ENCODE peak calls at places on chromosomes 4 and X, in seven cellular contexts. One of them, this sample, is unnamed.

GRCh38 chr4:153790962-153791551 is 2.2 kb upstream of the SFRP2 start:
- DNase-seq in kidney tubule cell: peak
- DNase-seq in A549: no peak
- DNase-seq in astrocyte: no peak
- DNase-seq in GM20000: peak
- DNase-seq in left ventricle myocardium inferior: no peak
- DNase-seq in fibroblast of the conjunctiva: no peak
- DNase-seq in this sample: no peak

GRCh38 chr4:168511780-168512467 is 15.1 kb downstream of the PALLD start:
- DNase-seq in left ventricle myocardium inferior: no peak
- DNase-seq in GM20000: no peak
- DNase-seq in fibroblast of the conjunctiva: no peak
- DNase-seq in astrocyte: no peak
- DNase-seq in A549: no peak
- DNase-seq in kidney tubule cell: no peak
- DNase-seq in this sample: peak

GRCh38 chrX:134780908-134781307 is 122.6 kb upstream of the PLAC1 start:
- DNase-seq in left ventricle myocardium inferior: no peak
- DNase-seq in fibroblast of the conjunctiva: no peak
- DNase-seq in kidney tubule cell: no peak
- DNase-seq in GM20000: no peak
- DNase-seq in A549: no peak
- DNase-seq in astrocyte: no peak
- DNase-seq in this sample: no peak

GRCh38 chr4:13537011-13537831 is 7.1 kb downstream of the NKX3-2 start:
- DNase-seq in left ventricle myocardium inferior: no peak
- DNase-seq in fibroblast of the conjunctiva: no peak
- DNase-seq in astrocyte: no peak
- DNase-seq in GM20000: peak
- DNase-seq in kidney tubule cell: no peak
- DNase-seq in A549: no peak
- DNase-seq in this sample: no peak

GRCh38 chr4:180542445-180543100 is 1700.6 kb upstream of the TENM3 start:
- DNase-seq in left ventricle myocardium inferior: no peak
- DNase-seq in astrocyte: peak
- DNase-seq in fibroblast of the conjunctiva: peak
- DNase-seq in GM20000: no peak
- DNase-seq in kidney tubule cell: peak
- DNase-seq in A549: no peak
- DNase-seq in this sample: no peak

GRCh38 chr4:38190717-38191178 is 230.6 kb downstream of the PTTG2 start:
- DNase-seq in A549: no peak
- DNase-seq in astrocyte: peak
- DNase-seq in GM20000: no peak
- DNase-seq in fibroblast of the conjunctiva: peak
- DNase-seq in kidney tubule cell: peak
- DNase-seq in left ventricle myocardium inferior: peak
- DNase-seq in this sample: no peak

GRCh38 chr4:185143596-185143969 is 517 bp downstream of the SLC25A4 start:
- DNase-seq in A549: no peak
- DNase-seq in GM20000: no peak
- DNase-seq in left ventricle myocardium inferior: peak
- DNase-seq in astrocyte: peak
- DNase-seq in kidney tubule cell: peak
- DNase-seq in fibroblast of the conjunctiva: no peak
- DNase-seq in this sample: no peak

GRCh38 chr4:145879598-145879997 is 59.0 kb downstream of the ZNF827 start:
- DNase-seq in left ventricle myocardium inferior: no peak
- DNase-seq in A549: no peak
- DNase-seq in astrocyte: no peak
- DNase-seq in fibroblast of the conjunctiva: peak
- DNase-seq in GM20000: no peak
- DNase-seq in kidney tubule cell: no peak
- DNase-seq in this sample: no peak

GRCh38 chr4:121950680-121951569 is 935 bp downstream of the TRPC3 start:
- DNase-seq in A549: peak
- DNase-seq in fibroblast of the conjunctiva: no peak
- DNase-seq in left ventricle myocardium inferior: no peak
- DNase-seq in kidney tubule cell: peak
- DNase-seq in astrocyte: no peak
- DNase-seq in GM20000: peak
- DNase-seq in this sample: no peak

GRCh38 chr4:168877779-168878491 is 132.1 kb downstream of the CBR4 start:
- DNase-seq in astrocyte: no peak
- DNase-seq in left ventricle myocardium inferior: peak
- DNase-seq in fibroblast of the conjunctiva: no peak
- DNase-seq in A549: no peak
- DNase-seq in GM20000: peak
- DNase-seq in kidney tubule cell: peak
- DNase-seq in this sample: no peak

GRCh38 chr4:95155759-95156451 is 392.9 kb downstream of the UNC5C start:
- DNase-seq in A549: peak
- DNase-seq in fibroblast of the conjunctiva: peak
- DNase-seq in GM20000: peak
- DNase-seq in astrocyte: peak
- DNase-seq in left ventricle myocardium inferior: no peak
- DNase-seq in kidney tubule cell: peak
- DNase-seq in this sample: no peak

GRCh38 chrX:150680974-150681373 is 12.2 kb upstream of the MTMR1 start:
- DNase-seq in astrocyte: no peak
- DNase-seq in GM20000: no peak
- DNase-seq in fibroblast of the conjunctiva: peak
- DNase-seq in left ventricle myocardium inferior: no peak
- DNase-seq in A549: no peak
- DNase-seq in kidney tubule cell: peak
- DNase-seq in this sample: no peak

GRCh38 chrX:10217218-10217617 is 60.4 kb downstream of the CLCN4 start:
- DNase-seq in kidney tubule cell: no peak
- DNase-seq in astrocyte: no peak
- DNase-seq in GM20000: no peak
- DNase-seq in left ventricle myocardium inferior: no peak
- DNase-seq in A549: no peak
- DNase-seq in fibroblast of the conjunctiva: no peak
- DNase-seq in this sample: no peak

GRCh38 chr4:94782707-94783106 is 25.0 kb downstream of the BMPR1B start:
- DNase-seq in kidney tubule cell: no peak
- DNase-seq in A549: no peak
- DNase-seq in GM20000: no peak
- DNase-seq in fibroblast of the conjunctiva: no peak
- DNase-seq in left ventricle myocardium inferior: no peak
- DNase-seq in astrocyte: no peak
- DNase-seq in this sample: no peak

GRCh38 chrX:70754169-70754843 is 154.2 kb downstream of the TEX11 start:
- DNase-seq in fibroblast of the conjunctiva: no peak
- DNase-seq in GM20000: no peak
- DNase-seq in kidney tubule cell: no peak
- DNase-seq in astrocyte: no peak
- DNase-seq in A549: no peak
- DNase-seq in left ventricle myocardium inferior: no peak
- DNase-seq in this sample: no peak

GRCh38 chr4:7973545-7973981 is 33.9 kb upstream of the AFAP1 start:
- DNase-seq in left ventricle myocardium inferior: no peak
- DNase-seq in astrocyte: peak
- DNase-seq in A549: no peak
- DNase-seq in fibroblast of the conjunctiva: no peak
- DNase-seq in GM20000: no peak
- DNase-seq in kidney tubule cell: peak
- DNase-seq in this sample: no peak

GRCh38 chrX:1659664-1660461 is 45.0 kb downstream of the ASMT start:
- DNase-seq in left ventricle myocardium inferior: no peak
- DNase-seq in kidney tubule cell: no peak
- DNase-seq in fibroblast of the conjunctiva: no peak
- DNase-seq in A549: no peak
- DNase-seq in GM20000: no peak
- DNase-seq in astrocyte: no peak
- DNase-seq in this sample: no peak

GRCh38 chr4:153142700-153143438 is 61.4 kb upstream of the TRIM2 start:
- DNase-seq in A549: peak
- DNase-seq in fibroblast of the conjunctiva: peak
- DNase-seq in kidney tubule cell: peak
- DNase-seq in astrocyte: peak
- DNase-seq in GM20000: peak
- DNase-seq in left ventricle myocardium inferior: peak
- DNase-seq in this sample: peak

GRCh38 chr4:122836941-122837340 is 10.3 kb downstream of the FGF2 start:
- DNase-seq in GM20000: no peak
- DNase-seq in A549: no peak
- DNase-seq in astrocyte: peak
- DNase-seq in fibroblast of the conjunctiva: no peak
- DNase-seq in left ventricle myocardium inferior: no peak
- DNase-seq in kidney tubule cell: peak
- DNase-seq in this sample: no peak